ENCODE peak calls at places on chromosome 15, in nine cellular contexts. One of them, this sample, is unnamed.

GRCh38 chr15:79593119-79593869 is 161.2 kb downstream of the MINAR1 start:
- DNase-seq in RWPE1: no peak
- DNase-seq in naive thymus-derived CD4-positive, alpha-beta T cell: no peak
- DNase-seq in prostate gland: no peak
- DNase-seq in tibial nerve: no peak
- DNase-seq in Karpas-422: peak; percentile 43
- DNase-seq in left lung: no peak
- DNase-seq in heart right ventricle: no peak
- DNase-seq in sigmoid colon: no peak
- DNase-seq in this sample: no peak

GRCh38 chr15:31177936-31178335 is 76.4 kb upstream of the TRPM1 start:
- DNase-seq in naive thymus-derived CD4-positive, alpha-beta T cell: no peak
- DNase-seq in heart right ventricle: no peak
- DNase-seq in left lung: no peak
- DNase-seq in prostate gland: no peak
- DNase-seq in RWPE1: no peak
- DNase-seq in sigmoid colon: no peak
- DNase-seq in tibial nerve: no peak
- DNase-seq in Karpas-422: no peak
- DNase-seq in this sample: no peak

GRCh38 chr15:50051811-50052419 is 67.1 kb downstream of the ATP8B4 start:
- DNase-seq in naive thymus-derived CD4-positive, alpha-beta T cell: peak; percentile 1
- DNase-seq in heart right ventricle: peak; percentile 64
- DNase-seq in tibial nerve: peak; percentile 88
- DNase-seq in Karpas-422: peak; percentile 60
- DNase-seq in sigmoid colon: peak; percentile 76
- DNase-seq in prostate gland: peak; percentile 32
- DNase-seq in left lung: peak; percentile 35
- DNase-seq in RWPE1: peak; percentile 44
- DNase-seq in this sample: peak; percentile 52

GRCh38 chr15:40364259-40364658 is 6.2 kb downstream of the DISP2 start:
- DNase-seq in heart right ventricle: no peak
- DNase-seq in prostate gland: no peak
- DNase-seq in RWPE1: no peak
- DNase-seq in tibial nerve: no peak
- DNase-seq in Karpas-422: no peak
- DNase-seq in naive thymus-derived CD4-positive, alpha-beta T cell: no peak
- DNase-seq in sigmoid colon: no peak
- DNase-seq in left lung: no peak
- DNase-seq in this sample: no peak

GRCh38 chr15:58465866-58466517 is 34.2 kb downstream of the LIPC start:
- DNase-seq in naive thymus-derived CD4-positive, alpha-beta T cell: no peak
- DNase-seq in Karpas-422: no peak
- DNase-seq in heart right ventricle: no peak
- DNase-seq in sigmoid colon: no peak
- DNase-seq in tibial nerve: no peak
- DNase-seq in left lung: no peak
- DNase-seq in prostate gland: no peak
- DNase-seq in RWPE1: no peak
- DNase-seq in this sample: no peak

GRCh38 chr15:101458908-101459578 is 30.5 kb downstream of the PCSK6 start:
- DNase-seq in sigmoid colon: peak; percentile 81
- DNase-seq in heart right ventricle: no peak
- DNase-seq in prostate gland: no peak
- DNase-seq in naive thymus-derived CD4-positive, alpha-beta T cell: no peak
- DNase-seq in tibial nerve: no peak
- DNase-seq in left lung: no peak
- DNase-seq in RWPE1: no peak
- DNase-seq in Karpas-422: no peak
- DNase-seq in this sample: no peak

GRCh38 chr15:68278345-68279217 is 1.0 kb downstream of the FEM1B start:
- DNase-seq in sigmoid colon: no peak
- DNase-seq in heart right ventricle: peak; percentile 59
- DNase-seq in left lung: no peak
- DNase-seq in naive thymus-derived CD4-positive, alpha-beta T cell: no peak
- DNase-seq in RWPE1: peak; percentile 24
- DNase-seq in Karpas-422: peak; percentile 67
- DNase-seq in tibial nerve: no peak
- DNase-seq in prostate gland: peak; percentile 30
- DNase-seq in this sample: no peak

GRCh38 chr15:70415330-70415884 is 317.7 kb upstream of the TLE3 start:
- DNase-seq in heart right ventricle: no peak
- DNase-seq in prostate gland: no peak
- DNase-seq in Karpas-422: no peak
- DNase-seq in tibial nerve: no peak
- DNase-seq in sigmoid colon: no peak
- DNase-seq in left lung: no peak
- DNase-seq in naive thymus-derived CD4-positive, alpha-beta T cell: no peak
- DNase-seq in RWPE1: no peak
- DNase-seq in this sample: no peak

GRCh38 chr15:62816342-62817059 is 226.0 kb upstream of the TPM1 start:
- DNase-seq in Karpas-422: no peak
- DNase-seq in prostate gland: no peak
- DNase-seq in tibial nerve: no peak
- DNase-seq in naive thymus-derived CD4-positive, alpha-beta T cell: no peak
- DNase-seq in heart right ventricle: peak; percentile 25
- DNase-seq in sigmoid colon: no peak
- DNase-seq in RWPE1: no peak
- DNase-seq in left lung: no peak
- DNase-seq in this sample: no peak

GRCh38 chr15:88012233-88012632 is 244.3 kb downstream of the NTRK3 start:
- DNase-seq in Karpas-422: no peak
- DNase-seq in prostate gland: no peak
- DNase-seq in naive thymus-derived CD4-positive, alpha-beta T cell: no peak
- DNase-seq in sigmoid colon: no peak
- DNase-seq in tibial nerve: peak; percentile 21
- DNase-seq in RWPE1: no peak
- DNase-seq in heart right ventricle: peak; percentile 41
- DNase-seq in left lung: no peak
- DNase-seq in this sample: peak; percentile 75

GRCh38 chr15:43347114-43347513 is 16.7 kb upstream of the LCMT2 start:
- DNase-seq in Karpas-422: no peak
- DNase-seq in tibial nerve: no peak
- DNase-seq in prostate gland: no peak
- DNase-seq in naive thymus-derived CD4-positive, alpha-beta T cell: no peak
- DNase-seq in heart right ventricle: no peak
- DNase-seq in RWPE1: no peak
- DNase-seq in left lung: no peak
- DNase-seq in sigmoid colon: no peak
- DNase-seq in this sample: no peak

DNA sequence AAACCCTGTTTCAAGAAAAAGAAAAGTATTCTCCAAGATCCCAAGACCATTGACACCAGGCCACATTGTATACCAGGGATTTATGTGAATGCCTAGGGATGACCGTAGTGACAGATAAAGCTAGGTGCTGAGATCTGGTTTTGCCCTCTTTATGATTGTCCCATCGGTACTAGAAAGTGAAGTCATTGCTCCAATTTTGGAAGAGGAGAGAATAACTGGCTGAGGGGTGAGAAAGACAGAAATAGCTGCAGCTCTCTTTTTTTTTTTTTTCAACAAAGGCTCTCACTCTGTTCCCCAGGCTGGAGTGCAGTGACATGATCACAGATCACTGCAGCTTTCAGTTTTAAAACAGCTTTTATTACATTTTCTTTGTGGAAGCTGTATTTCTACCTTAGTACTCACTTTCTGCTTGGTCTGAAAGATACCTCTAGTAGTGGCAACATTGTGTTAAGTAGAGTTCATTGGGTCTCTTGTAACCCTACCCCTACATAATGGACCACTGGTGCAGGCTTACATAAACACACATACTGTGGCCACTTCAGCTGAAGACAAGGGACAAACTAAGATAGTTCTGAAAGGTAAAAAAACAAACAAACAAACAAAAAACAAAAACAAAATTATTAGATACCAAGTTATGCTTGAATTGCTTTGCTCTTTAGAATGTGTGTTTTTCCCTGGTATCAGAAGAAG is 18.0 kb downstream of the ZSCAN29 start:
- DNase-seq in heart right ventricle: no peak
- DNase-seq in tibial nerve: no peak
- DNase-seq in left lung: no peak
- DNase-seq in Karpas-422: no peak
- DNase-seq in naive thymus-derived CD4-positive, alpha-beta T cell: no peak
- DNase-seq in sigmoid colon: no peak
- DNase-seq in prostate gland: no peak
- DNase-seq in RWPE1: no peak
- DNase-seq in this sample: no peak
- H3K27ac ChIP-seq in heart right ventricle: peak overlapping the region; percentile 75
- H3K27ac ChIP-seq in tibial nerve: no peak overlapping the region
- H3K27ac ChIP-seq in left lung: no peak overlapping the region
- H3K27ac ChIP-seq in Karpas-422: no peak overlapping the region
- H3K27ac ChIP-seq in naive thymus-derived CD4-positive, alpha-beta T cell: no peak overlapping the region
- H3K27ac ChIP-seq in sigmoid colon: no peak overlapping the region
- H3K27ac ChIP-seq in prostate gland: no peak overlapping the region
- H3K27ac ChIP-seq in RWPE1: no peak overlapping the region
- H3K27ac ChIP-seq in this sample: no peak overlapping the region

GRCh38 chr15:63995789-63996188 is 50.5 kb downstream of the DAPK2 start:
- DNase-seq in naive thymus-derived CD4-positive, alpha-beta T cell: no peak
- DNase-seq in Karpas-422: no peak
- DNase-seq in left lung: no peak
- DNase-seq in prostate gland: no peak
- DNase-seq in RWPE1: no peak
- DNase-seq in sigmoid colon: no peak
- DNase-seq in tibial nerve: no peak
- DNase-seq in heart right ventricle: no peak
- DNase-seq in this sample: no peak
- H3K27ac ChIP-seq in naive thymus-derived CD4-positive, alpha-beta T cell: no peak overlapping the region
- H3K27ac ChIP-seq in Karpas-422: peak overlapping the region; percentile 33
- H3K27ac ChIP-seq in left lung: no peak overlapping the region
- H3K27ac ChIP-seq in prostate gland: no peak overlapping the region
- H3K27ac ChIP-seq in RWPE1: no peak overlapping the region
- H3K27ac ChIP-seq in sigmoid colon: no peak overlapping the region
- H3K27ac ChIP-seq in tibial nerve: no peak overlapping the region
- H3K27ac ChIP-seq in heart right ventricle: no peak overlapping the region
- H3K27ac ChIP-seq in this sample: no peak overlapping the region

DNA sequence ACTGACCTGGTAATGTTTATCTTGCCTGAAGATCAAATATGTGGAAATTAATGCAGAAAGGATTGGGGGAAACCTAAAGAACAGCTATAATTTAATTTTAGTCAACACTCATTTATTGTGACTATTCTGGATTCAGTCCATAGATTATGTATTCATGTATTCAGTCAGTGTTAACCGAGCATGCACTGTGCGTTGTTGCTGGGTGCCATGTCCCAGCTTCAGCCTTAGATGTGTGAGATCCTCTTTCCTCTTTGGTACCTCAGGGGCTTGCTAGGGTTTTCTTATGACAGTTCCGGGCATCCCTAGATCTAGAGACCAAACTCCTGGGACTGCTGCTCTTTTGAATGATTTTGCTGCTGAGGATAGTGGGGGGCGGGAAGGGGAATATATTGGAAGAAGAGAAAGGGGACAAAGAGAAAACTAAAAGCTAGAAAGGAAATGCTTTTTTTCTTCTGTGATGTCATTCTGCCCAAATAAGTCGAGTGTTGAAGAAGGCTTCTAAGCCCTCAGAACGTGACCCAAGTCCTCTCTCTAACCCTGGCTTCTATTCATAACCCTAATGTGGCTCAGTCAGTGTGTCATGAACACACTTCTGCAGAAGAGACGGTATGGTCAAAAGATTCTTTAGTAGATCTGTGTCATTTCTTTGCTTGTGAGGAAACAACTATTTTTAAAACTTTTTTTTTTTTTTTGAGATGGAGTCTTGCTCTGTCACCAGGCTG is 33.5 kb downstream of the STARD9 start:
- DNase-seq in heart right ventricle: no peak
- DNase-seq in sigmoid colon: no peak
- DNase-seq in prostate gland: no peak
- DNase-seq in left lung: no peak
- DNase-seq in naive thymus-derived CD4-positive, alpha-beta T cell: peak; percentile 13
- DNase-seq in RWPE1: no peak
- DNase-seq in Karpas-422: no peak
- DNase-seq in tibial nerve: no peak
- DNase-seq in this sample: no peak
- H3K27ac ChIP-seq in heart right ventricle: peak overlapping the region; percentile 49
- H3K27ac ChIP-seq in sigmoid colon: no peak overlapping the region
- H3K27ac ChIP-seq in prostate gland: no peak overlapping the region
- H3K27ac ChIP-seq in left lung: peak overlapping the region; percentile 26
- H3K27ac ChIP-seq in naive thymus-derived CD4-positive, alpha-beta T cell: no peak overlapping the region
- H3K27ac ChIP-seq in RWPE1: no peak overlapping the region
- H3K27ac ChIP-seq in Karpas-422: no peak overlapping the region
- H3K27ac ChIP-seq in tibial nerve: peak overlapping the region; percentile 52
- H3K27ac ChIP-seq in this sample: no peak overlapping the region

DNA sequence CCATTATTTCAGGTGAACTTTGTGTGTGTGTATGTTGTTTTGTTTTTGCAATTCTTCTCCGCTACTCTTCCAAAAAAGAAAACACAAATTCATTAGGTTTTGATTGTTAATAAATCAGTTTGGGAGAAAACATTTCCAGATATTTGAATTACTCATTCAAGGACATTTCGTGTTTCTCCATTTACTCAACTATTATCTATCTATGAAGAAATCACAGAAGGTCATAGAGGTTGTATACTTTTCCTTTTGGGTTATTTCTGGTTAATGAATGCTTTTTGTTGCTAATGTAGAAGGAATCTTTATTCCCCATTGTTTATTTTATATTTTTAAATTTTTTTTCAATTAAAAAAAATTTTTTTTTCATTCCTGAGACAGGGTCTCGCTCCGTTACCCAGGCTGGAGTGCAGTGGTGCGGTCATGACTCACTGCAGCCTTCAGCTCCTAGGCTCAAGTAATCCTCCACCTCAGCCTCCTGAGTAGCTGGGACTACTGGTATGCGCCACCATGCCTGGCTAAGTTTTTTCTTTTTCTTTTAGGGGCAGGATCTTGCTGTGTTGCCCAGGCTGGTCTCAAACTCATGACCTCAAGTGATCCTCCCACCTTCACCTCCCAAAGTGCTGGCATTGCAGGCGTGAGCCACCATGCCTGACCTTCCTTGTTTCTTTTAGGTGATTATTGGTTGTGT is 28.4 kb downstream of the IGF1R start:
- DNase-seq in tibial nerve: no peak
- DNase-seq in prostate gland: no peak
- DNase-seq in naive thymus-derived CD4-positive, alpha-beta T cell: no peak
- DNase-seq in left lung: no peak
- DNase-seq in Karpas-422: peak; percentile 20
- DNase-seq in RWPE1: no peak
- DNase-seq in heart right ventricle: no peak
- DNase-seq in sigmoid colon: no peak
- DNase-seq in this sample: no peak
- H3K27ac ChIP-seq in tibial nerve: no peak overlapping the region
- H3K27ac ChIP-seq in prostate gland: no peak overlapping the region
- H3K27ac ChIP-seq in naive thymus-derived CD4-positive, alpha-beta T cell: no peak overlapping the region
- H3K27ac ChIP-seq in left lung: no peak overlapping the region
- H3K27ac ChIP-seq in Karpas-422: no peak overlapping the region
- H3K27ac ChIP-seq in RWPE1: no peak overlapping the region
- H3K27ac ChIP-seq in heart right ventricle: peak overlapping the region; percentile 83
- H3K27ac ChIP-seq in sigmoid colon: no peak overlapping the region
- H3K27ac ChIP-seq in this sample: peak overlapping the region; percentile 38

GRCh38 chr15:74431116-74431515 is 2.6 kb downstream of the SEMA7A start:
- DNase-seq in Karpas-422: no peak
- DNase-seq in prostate gland: no peak
- DNase-seq in tibial nerve: no peak
- DNase-seq in left lung: no peak
- DNase-seq in sigmoid colon: no peak
- DNase-seq in heart right ventricle: no peak
- DNase-seq in RWPE1: no peak
- DNase-seq in naive thymus-derived CD4-positive, alpha-beta T cell: no peak
- DNase-seq in this sample: no peak
- H3K27ac ChIP-seq in Karpas-422: no peak overlapping the region
- H3K27ac ChIP-seq in prostate gland: no peak overlapping the region
- H3K27ac ChIP-seq in tibial nerve: peak overlapping the region; percentile 91
- H3K27ac ChIP-seq in left lung: no peak overlapping the region
- H3K27ac ChIP-seq in sigmoid colon: no peak overlapping the region
- H3K27ac ChIP-seq in heart right ventricle: no peak overlapping the region
- H3K27ac ChIP-seq in RWPE1: no peak overlapping the region
- H3K27ac ChIP-seq in naive thymus-derived CD4-positive, alpha-beta T cell: no peak overlapping the region
- H3K27ac ChIP-seq in this sample: no peak overlapping the region